ENCODE peak calls at places on chromosomes 16 and 17, in ten cellular contexts. V, E, B, N, L, R, P, D, C and A are unnamed samples. For H3K4me1 and H3K27me3, the result is how much of the 10 kb centered on the place peaks cover.

GRCh38 chr16:65579050-65579449 is 457.2 kb upstream of the CDH11 start:
- DNase-seq in C (no peak), E (no peak), V (no peak), B (no peak), N (no peak), P (no peak), D (no peak), R (no peak), L (no peak), A (no peak)

GRCh38 chr17:21019976-21020575 is 22.7 kb downstream of the USP22 start:
- DNase-seq in V (no peak), C (no peak), R (no peak), E (no peak), N (no peak), P (peak), B (no peak), L (peak), D (peak), A (no peak)

GRCh38 chr16:11913425-11914079 is 2.2 kb downstream of the GSPT1 start:
- DNase-seq in R (no peak), E (no peak), V (no peak), L (peak), P (peak), C (peak), B (no peak), D (no peak), N (no peak), A (no peak)

GRCh38 chr16:74034862-74035261 is 261.8 kb upstream of the PSMD7 start:
- DNase-seq in C (no peak), V (no peak), N (peak), L (peak), P (peak), B (no peak), R (no peak), E (no peak), D (no peak), A (no peak)

GRCh38 chr16:35711958-35712357 is 2252.5 kb downstream of the TP53TG3F start:
- DNase-seq in R (no peak), L (no peak), C (no peak), B (no peak), N (no peak), P (no peak), D (no peak), E (no peak), V (no peak), A (no peak)

GRCh38 chr17:18267366-18267765 is 6.9 kb downstream of the MIEF2 start:
- DNase-seq in V (no peak), B (no peak), R (no peak), E (no peak), P (no peak), D (no peak), L (no peak), C (no peak), N (no peak), A (no peak)

GRCh38 chr16:20051147-20051546 is 22.5 kb downstream of the GPR139 start:
- DNase-seq in R (no peak), E (no peak), N (no peak), D (no peak), L (no peak), P (no peak), B (no peak), V (no peak), C (no peak), A (no peak)

GRCh38 chr17:59406808-59407381 is 75.4 kb downstream of the YPEL2 start:
- DNase-seq in N (no peak), R (no peak), E (no peak), P (peak), B (peak), D (no peak), V (no peak), C (peak), L (no peak), A (peak)

GRCh38 chr16:6146874-6147425 is 1049.4 kb upstream of the EEF2KMT start:
- DNase-seq in E (no peak), L (no peak), D (no peak), P (no peak), V (no peak), C (no peak), R (no peak), B (no peak), N (no peak), A (no peak)

GRCh38 chr16:4501071-4501478 is 24.9 kb downstream of the HMOX2 start:
- DNase-seq in L (peak), N (no peak), P (peak), D (peak), C (peak), V (no peak), R (no peak), B (no peak), E (no peak), A (no peak)

GRCh38 chr17:4739122-4740024 is at the start of the genes CXCL16 and ZMYND15:
- DNase-seq in E (no peak), B (peak), L (peak), C (peak), P (peak), V (peak), D (peak), R (peak), N (no peak), A (peak)

GRCh38 chr17:41421116-41421515 is 3.3 kb downstream of the KRT37 start:
- DNase-seq in D (no peak), E (no peak), N (no peak), V (no peak), B (no peak), L (peak), P (no peak), C (peak), R (no peak), A (peak)

GRCh38 chr16:2082171-2082982 is 34.6 kb downstream of the TSC2 start:
- DNase-seq in V (peak), P (peak), E (no peak), R (peak), D (peak), L (no peak), N (no peak), C (no peak), B (peak), A (peak)

GRCh38 chr16:73125860-73126259 is 77.9 kb upstream of the ZFHX3 start:
- DNase-seq in V (no peak), E (no peak), B (no peak), R (no peak), N (no peak), L (peak), D (no peak), P (peak), C (peak), A (no peak)

GRCh38 chr17:1810450-1811103 is 19.1 kb downstream of the SMYD4 start:
- DNase-seq in L (no peak), D (no peak), N (no peak), R (no peak), P (no peak), B (no peak), V (no peak), E (no peak), C (no peak), A (no peak)

GRCh38 chr16:26598061-26598460 is 468.7 kb upstream of the C16orf82 start:
- DNase-seq in E (no peak), R (no peak), C (no peak), B (no peak), P (no peak), L (no peak), N (peak), D (no peak), V (no peak), A (no peak)

GRCh38 chr17:64736804-64737492 is 74.8 kb upstream of the SMURF2 start:
- DNase-seq in R (no peak), V (no peak), N (peak), P (peak), L (peak), B (no peak), D (peak), E (no peak), C (peak), A (no peak)

GRCh38 chr17:70810609-70811008 is 641.3 kb downstream of the KCNJ2 start:
- DNase-seq in D (no peak), C (peak), V (no peak), L (peak), E (no peak), N (no peak), R (no peak), B (no peak), P (peak), A (no peak)

GRCh38 chr16:57144027-57144426 is 41.8 kb downstream of the PSME3IP1 start:
- DNase-seq in L (no peak), E (no peak), B (no peak), P (no peak), D (no peak), N (no peak), C (no peak), R (peak), V (no peak), A (no peak)

GRCh38 chr16:69417537-69418199 is 6.8 kb upstream of the CYB5B start:
- DNase-seq in C (no peak), B (no peak), D (no peak), R (no peak), L (peak), N (no peak), E (no peak), V (no peak), P (peak), A (no peak)

GRCh38 chr16:19105891-19106624 is 7.7 kb upstream of the ITPRIPL2 start:
- DNase-seq in E (no peak), R (no peak), L (no peak), P (no peak), D (no peak), V (no peak), C (peak), B (no peak), N (no peak), A (no peak)

GRCh38 chr17:2435852-2436251 is 35.0 kb upstream of the MNT start:
- DNase-seq in V (no peak), P (no peak), B (no peak), C (no peak), R (no peak), N (no peak), L (no peak), D (peak), E (no peak), A (no peak)

GRCh38 chr17:32141690-32142037 is 638 bp upstream of the RHOT1 start:
- DNase-seq in R (no peak), V (no peak), D (no peak), B (no peak), E (no peak), P (no peak), C (no peak), N (no peak), L (no peak), A (no peak)

GRCh38 chr17:57735707-57736106 is 9.4 kb downstream of the CCDC182 start:
- DNase-seq in V (no peak), N (peak), D (no peak), L (no peak), B (no peak), C (no peak), P (no peak), E (no peak), R (no peak), A (no peak)

GRCh38 chr17:41333836-41334235 is 16.8 kb downstream of the KRT33A start:
- DNase-seq in V (no peak), E (no peak), B (no peak), C (no peak), P (no peak), L (no peak), D (no peak), N (no peak), R (no peak), A (no peak)

GRCh38 chr16:56964243-56965148 is 2.7 kb downstream of the CETP start:
- DNase-seq in R (peak), L (peak), E (peak), V (peak), D (peak), N (peak), B (peak), C (peak), P (peak), A (peak)

GRCh38 chr17:18382441-18383078 is 5.0 kb downstream of the EVPLL start:
- DNase-seq in N (no peak), D (no peak), E (no peak), R (no peak), B (no peak), P (no peak), C (no peak), V (no peak), L (no peak), A (no peak)

GRCh38 chr16:89376812-89377445 is 113.4 kb downstream of the ANKRD11 start:
- DNase-seq in D (peak), L (no peak), N (no peak), E (no peak), C (no peak), P (no peak), V (no peak), B (no peak), R (no peak), A (no peak)
- H3K4me1 ChIP-seq in D (under half), L (under half), N (under half), E (under half), C (under half), P (half or more), V (under half), B (half or more), R (under half), A (under half)

GRCh38 chr17:61502292-61502691 is 50.1 kb downstream of the TBX4 start:
- DNase-seq in D (no peak), P (no peak), C (no peak), L (no peak), R (no peak), E (no peak), B (no peak), V (no peak), N (no peak), A (no peak)
- H3K4me3 ChIP-seq in D (no peak), P (no peak), C (no peak), L (no peak), R (no peak), E (no peak), B (no peak), V (no peak), N (no peak), A (no peak)

GRCh38 chr17:77556408-77557068 is 402.0 kb upstream of the TNRC6C start:
- DNase-seq in D (no peak), N (no peak), V (no peak), L (no peak), E (no peak), R (no peak), B (no peak), C (no peak), P (no peak), A (no peak)
- H3K27me3 ChIP-seq in D (under half), N (under half), V (under half), L (under half), E (under half), R (under half), B (under half), C (under half), P (under half), A (under half)

GRCh38 chr16:87952751-87953150 is 1.5 kb downstream of the BANP start:
- DNase-seq in V (no peak), E (no peak), B (no peak), P (no peak), D (no peak), N (no peak), C (no peak), R (peak), L (no peak), A (no peak)

GRCh38 chr16:87953308-87954208 is 2.3 kb downstream of the BANP start:
- DNase-seq in P (no peak), V (no peak), C (no peak), R (peak), D (no peak), N (no peak), L (peak), E (no peak), B (no peak), A (no peak)

GRCh38 chr16:87955302-87956168 is 4.3 kb downstream of the BANP start:
- DNase-seq in E (no peak), N (no peak), D (no peak), R (peak), B (no peak), V (no peak), P (no peak), L (peak), C (peak), A (no peak)

GRCh38 chr16:87954826-87955225 is 3.6 kb downstream of the BANP start:
- DNase-seq in D (peak), N (no peak), E (no peak), C (no peak), B (no peak), V (no peak), R (peak), P (no peak), L (no peak), A (no peak)

DNA sequence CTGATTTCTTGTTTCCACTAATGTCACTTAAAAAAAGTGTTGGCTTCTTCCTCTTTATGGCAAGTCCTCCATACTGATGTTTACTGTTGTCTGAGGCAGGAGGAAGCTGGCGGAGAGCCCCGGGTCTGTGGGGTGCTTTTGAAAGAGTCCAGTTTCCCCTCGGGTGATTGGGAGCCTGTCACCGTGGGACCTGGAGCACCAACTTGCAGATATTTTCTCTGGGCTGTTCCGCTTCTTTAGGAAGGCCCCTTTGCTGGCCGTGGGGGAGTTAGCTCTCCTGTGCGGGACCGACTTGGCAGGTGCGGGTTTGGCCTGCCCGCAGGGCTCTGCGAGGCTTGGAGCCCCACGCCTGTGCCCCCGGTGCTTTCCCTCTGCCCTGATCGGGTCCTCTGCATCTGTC is 3.1 kb downstream of the BANP start:
- DNase-seq in R (peak), B (no peak), N (no peak), P (no peak), C (no peak), L (no peak), V (no peak), E (no peak), D (no peak), A (no peak)
- H3K4me1 ChIP-seq in R (under half), B (half or more), N (under half), P (under half), C (under half), L (under half), V (under half), E (under half), D (under half), A (under half)

GRCh38 chr16:23496826-23497542 is 13.3 kb downstream of the GGA2 start:
- DNase-seq in L (peak), V (no peak), E (no peak), D (peak), B (no peak), R (no peak), N (no peak), P (peak), C (no peak), A (peak)
- H3K4me3 ChIP-seq in L (peak), V (no peak), E (peak), D (no peak), B (no peak), R (no peak), N (no peak), P (no peak), C (no peak), A (no peak)

GRCh38 chr17:44759916-44760243 is 1.1 kb downstream of the ADAM11 start:
- DNase-seq in R (no peak), C (no peak), P (no peak), V (no peak), L (no peak), E (no peak), N (no peak), B (no peak), D (no peak), A (no peak)
- H3K27me3 ChIP-seq in R (under half), C (under half), P (under half), V (under half), L (under half), E (under half), N (under half), B (under half), D (under half), A (under half)

GRCh38 chr17:37710344-37710886 is 34.4 kb downstream of the HNF1B start:
- DNase-seq in P (peak), N (no peak), E (no peak), R (peak), B (no peak), V (no peak), C (peak), L (peak), D (peak), A (no peak)
- H3K4me1 ChIP-seq in P (under half), N (under half), E (under half), R (half or more), B (under half), V (under half), C (under half), L (under half), D (half or more), A (under half)